ENCODE peak calls at places on chromosomes 5 and 9, in five cellular contexts. One of them, this sample, is unnamed.

GRCh38 chr5:180815241-180816031 is 12.8 kb upstream of the MGAT1 start:
- DNase-seq in tibial nerve: no peak
- DNase-seq in ovary: no peak
- DNase-seq in adrenal gland: no peak
- DNase-seq in upper lobe of left lung: no peak
- DNase-seq in this sample: no peak

GRCh38 chr5:33588654-33589372 is 148.0 kb downstream of the TARS1 start:
- DNase-seq in upper lobe of left lung: no peak
- DNase-seq in ovary: no peak
- DNase-seq in adrenal gland: no peak
- DNase-seq in tibial nerve: no peak
- DNase-seq in this sample: peak

GRCh38 chr5:69213513-69214215 is 21.0 kb upstream of the CDK7 start:
- DNase-seq in tibial nerve: no peak
- DNase-seq in upper lobe of left lung: no peak
- DNase-seq in adrenal gland: no peak
- DNase-seq in ovary: no peak
- DNase-seq in this sample: no peak

GRCh38 chr9:118533101-118533500 is 828.9 kb downstream of the TLR4 start:
- DNase-seq in tibial nerve: no peak
- DNase-seq in ovary: no peak
- DNase-seq in adrenal gland: no peak
- DNase-seq in upper lobe of left lung: no peak
- DNase-seq in this sample: no peak

GRCh38 chr5:121572061-121572460 is 279.6 kb upstream of the FTMT start:
- DNase-seq in adrenal gland: no peak
- DNase-seq in ovary: no peak
- DNase-seq in tibial nerve: no peak
- DNase-seq in upper lobe of left lung: no peak
- DNase-seq in this sample: no peak

GRCh38 chr5:66909364-66909763 is 287.2 kb downstream of the CD180 start:
- DNase-seq in tibial nerve: no peak
- DNase-seq in upper lobe of left lung: no peak
- DNase-seq in adrenal gland: no peak
- DNase-seq in ovary: no peak
- DNase-seq in this sample: no peak

GRCh38 chr5:76849767-76850291 is at the start of gene S100Z:
- DNase-seq in adrenal gland: no peak
- DNase-seq in tibial nerve: no peak
- DNase-seq in ovary: no peak
- DNase-seq in upper lobe of left lung: no peak
- DNase-seq in this sample: no peak

GRCh38 chr9:112755675-112756074 is 5.1 kb downstream of the SNX30 start:
- DNase-seq in ovary: no peak
- DNase-seq in tibial nerve: no peak
- DNase-seq in upper lobe of left lung: peak
- DNase-seq in adrenal gland: no peak
- DNase-seq in this sample: no peak

GRCh38 chr5:169183581-169183980 is 117.4 kb downstream of the SLIT3 start:
- DNase-seq in tibial nerve: no peak
- DNase-seq in ovary: no peak
- DNase-seq in adrenal gland: no peak
- DNase-seq in upper lobe of left lung: no peak
- DNase-seq in this sample: no peak

DNA sequence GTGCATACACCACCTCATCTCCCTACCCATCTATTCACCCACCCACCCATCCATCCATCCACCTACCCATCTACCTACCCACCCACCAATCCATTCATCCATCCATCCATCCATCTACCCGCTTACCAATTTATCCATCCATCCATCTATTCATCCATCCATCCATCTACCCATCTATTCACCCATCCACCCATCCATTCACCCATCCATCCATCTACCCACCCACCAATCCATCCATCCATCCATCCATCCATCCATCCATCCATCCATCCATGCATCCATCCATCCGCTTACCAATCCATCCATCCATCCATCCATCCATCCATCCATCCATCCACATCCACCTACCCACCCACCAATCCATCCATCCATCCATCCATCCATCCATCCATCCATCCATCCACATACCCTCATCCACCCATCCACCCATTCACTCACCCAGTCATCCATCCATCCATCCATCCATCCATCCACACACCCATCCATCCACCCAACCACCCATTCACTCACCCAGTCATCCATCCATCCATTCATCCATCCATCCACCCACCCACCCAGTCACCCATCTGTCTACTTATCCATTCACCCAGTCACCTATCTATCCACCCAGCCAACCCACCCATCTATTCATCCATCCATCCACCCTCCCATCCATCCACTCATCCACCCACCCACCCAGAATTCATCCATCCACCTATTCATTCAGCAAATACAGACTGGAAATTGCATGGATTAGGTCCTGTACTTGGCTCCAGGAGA is 125.6 kb downstream of the RXRA start:
- DNase-seq in ovary: no peak
- DNase-seq in tibial nerve: no peak
- DNase-seq in adrenal gland: no peak
- DNase-seq in upper lobe of left lung: no peak
- DNase-seq in this sample: no peak
- H3K4me3 ChIP-seq in ovary: no peak
- H3K4me3 ChIP-seq in tibial nerve: no peak
- H3K4me3 ChIP-seq in adrenal gland: no peak
- H3K4me3 ChIP-seq in upper lobe of left lung: no peak
- H3K4me3 ChIP-seq in this sample: no peak

DNA sequence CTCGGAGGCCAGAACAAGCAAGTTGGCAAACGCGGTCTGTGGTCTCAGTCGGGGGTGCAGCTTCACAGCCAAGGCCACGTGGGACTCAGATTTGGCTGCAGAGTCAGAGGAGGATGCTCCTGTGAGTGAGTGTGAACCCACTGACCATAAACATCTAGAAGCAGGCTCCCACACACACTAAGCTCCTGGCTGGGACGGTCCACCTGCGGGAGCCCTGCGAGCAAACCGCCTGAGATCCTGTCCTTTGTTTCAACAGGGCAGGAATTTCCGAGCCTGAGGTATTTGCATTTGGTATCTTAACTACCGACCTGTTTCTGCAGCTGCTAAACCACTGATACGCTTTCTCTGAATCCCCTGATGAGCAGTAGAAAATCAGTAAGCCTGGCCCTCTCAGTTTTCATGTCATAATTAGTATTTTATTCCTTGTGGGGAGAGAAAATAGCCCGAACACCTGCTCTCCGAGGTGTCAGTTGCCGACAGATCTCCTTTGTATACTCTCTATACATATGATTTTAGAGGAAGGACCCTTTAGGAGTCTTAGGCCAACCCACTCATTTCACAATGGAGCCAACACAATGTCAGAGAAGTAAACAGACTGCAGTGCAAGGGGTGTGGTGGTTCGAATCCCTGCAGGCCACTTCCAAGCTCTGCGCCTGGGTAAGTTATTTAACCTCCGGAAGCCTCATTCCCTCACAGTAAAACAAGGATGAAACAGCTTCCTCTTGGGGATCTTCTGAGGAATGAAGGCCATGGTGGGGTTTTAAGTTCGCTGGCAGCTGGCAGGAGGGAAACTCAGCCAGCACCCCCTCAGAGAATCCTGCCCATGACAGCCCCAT is 41.0 kb upstream of the PWWP2A start:
- DNase-seq in adrenal gland: no peak
- DNase-seq in ovary: peak
- DNase-seq in tibial nerve: no peak
- DNase-seq in upper lobe of left lung: no peak
- DNase-seq in this sample: peak
- TF ChIP-seq POLR2A in adrenal gland: no peak
- TF ChIP-seq POLR2A in ovary: no peak
- TF ChIP-seq POLR2A in tibial nerve: no peak
- TF ChIP-seq POLR2A in upper lobe of left lung: no peak
- TF ChIP-seq POLR2A in this sample: no peak

GRCh38 chr9:132412089-132412488 is 2.1 kb downstream of the CFAP77 start:
- DNase-seq in ovary: no peak
- DNase-seq in tibial nerve: no peak
- DNase-seq in adrenal gland: no peak
- DNase-seq in upper lobe of left lung: no peak
- DNase-seq in this sample: no peak

GRCh38 chr9:132409828-132410528 is at the start of gene CFAP77:
- DNase-seq in adrenal gland: peak
- DNase-seq in upper lobe of left lung: peak
- DNase-seq in tibial nerve: no peak
- DNase-seq in ovary: peak
- DNase-seq in this sample: peak

GRCh38 chr9:132410642-132411041 is 631 bp downstream of the CFAP77 start:
- DNase-seq in upper lobe of left lung: no peak
- DNase-seq in ovary: no peak
- DNase-seq in adrenal gland: no peak
- DNase-seq in tibial nerve: no peak
- DNase-seq in this sample: no peak

GRCh38 chr9:132408521-132408920 is 1.5 kb upstream of the CFAP77 start:
- DNase-seq in adrenal gland: no peak
- DNase-seq in tibial nerve: no peak
- DNase-seq in upper lobe of left lung: no peak
- DNase-seq in ovary: no peak
- DNase-seq in this sample: no peak

GRCh38 chr9:132411091-132411508 is 1.1 kb downstream of the CFAP77 start:
- DNase-seq in tibial nerve: no peak
- DNase-seq in adrenal gland: no peak
- DNase-seq in upper lobe of left lung: peak
- DNase-seq in ovary: no peak
- DNase-seq in this sample: peak
- TF ChIP-seq CTCF in tibial nerve: peak
- TF ChIP-seq CTCF in adrenal gland: peak
- TF ChIP-seq CTCF in upper lobe of left lung: peak
- TF ChIP-seq CTCF in ovary: no peak
- TF ChIP-seq CTCF in this sample: peak

GRCh38 chr5:174734571-174735497 is 10.5 kb downstream of the MSX2 start:
- DNase-seq in ovary: no peak
- DNase-seq in adrenal gland: no peak
- DNase-seq in tibial nerve: no peak
- DNase-seq in upper lobe of left lung: no peak
- DNase-seq in this sample: no peak

GRCh38 chr5:174736777-174737176 is 12.4 kb downstream of the MSX2 start:
- DNase-seq in adrenal gland: no peak
- DNase-seq in tibial nerve: no peak
- DNase-seq in upper lobe of left lung: no peak
- DNase-seq in ovary: no peak
- DNase-seq in this sample: no peak

GRCh38 chr5:174736351-174736721 is 12.0 kb downstream of the MSX2 start:
- DNase-seq in tibial nerve: no peak
- DNase-seq in adrenal gland: no peak
- DNase-seq in upper lobe of left lung: no peak
- DNase-seq in ovary: no peak
- DNase-seq in this sample: no peak

GRCh38 chr5:174735498-174736350 is 11.3 kb downstream of the MSX2 start:
- DNase-seq in upper lobe of left lung: no peak
- DNase-seq in adrenal gland: no peak
- DNase-seq in ovary: no peak
- DNase-seq in tibial nerve: no peak
- DNase-seq in this sample: no peak

GRCh38 chr5:174737335-174737734 is 13.0 kb downstream of the MSX2 start:
- DNase-seq in tibial nerve: no peak
- DNase-seq in upper lobe of left lung: no peak
- DNase-seq in ovary: no peak
- DNase-seq in adrenal gland: no peak
- DNase-seq in this sample: no peak
- H3K4me3 ChIP-seq in tibial nerve: no peak
- H3K4me3 ChIP-seq in upper lobe of left lung: no peak
- H3K4me3 ChIP-seq in ovary: no peak
- H3K4me3 ChIP-seq in adrenal gland: no peak
- H3K4me3 ChIP-seq in this sample: no peak

DNA sequence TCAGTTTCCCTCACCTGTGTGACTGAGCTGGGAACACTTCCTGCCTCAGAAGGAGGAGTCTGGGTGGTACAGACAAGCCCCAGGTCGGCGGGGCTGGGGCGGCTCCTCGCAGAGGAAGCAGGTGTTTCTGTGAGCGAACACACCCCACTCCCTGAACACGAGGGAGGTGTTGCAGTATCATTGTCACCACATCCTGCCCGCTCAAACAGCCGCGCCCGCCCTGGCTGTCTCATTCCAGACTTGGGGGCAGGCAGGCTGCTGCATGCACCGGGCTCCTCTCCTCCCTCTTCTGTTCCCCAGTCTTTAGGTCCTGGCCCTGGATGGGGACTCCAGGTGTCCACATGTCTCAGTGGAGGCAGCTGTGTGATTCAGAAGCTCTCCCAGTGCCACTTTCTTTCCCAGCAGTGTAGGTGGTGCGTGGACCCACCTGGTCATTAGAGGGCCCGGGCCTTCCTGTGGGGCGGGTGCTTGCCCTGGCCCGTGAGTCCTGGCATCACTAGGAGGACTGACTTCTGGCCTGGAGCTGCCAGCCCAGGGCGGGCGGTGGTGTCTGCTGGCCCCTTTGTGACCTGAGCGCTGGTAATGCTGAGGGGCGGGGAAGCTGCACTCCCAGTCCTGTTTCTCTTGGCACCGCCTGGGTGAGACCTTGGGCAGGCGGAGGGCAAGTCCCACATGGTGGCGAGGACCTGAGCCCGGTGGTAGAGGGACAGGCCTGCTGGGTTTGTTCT is 18.3 kb upstream of the PHYHD1 start:
- DNase-seq in tibial nerve: no peak
- DNase-seq in adrenal gland: no peak
- DNase-seq in ovary: no peak
- DNase-seq in upper lobe of left lung: peak
- DNase-seq in this sample: peak
- TF ChIP-seq POLR2A in tibial nerve: no peak
- TF ChIP-seq POLR2A in adrenal gland: no peak
- TF ChIP-seq POLR2A in ovary: no peak
- TF ChIP-seq POLR2A in upper lobe of left lung: no peak
- TF ChIP-seq POLR2A in this sample: no peak

GRCh38 chr5:128919542-128919941 is 45.7 kb upstream of the SLC27A6 start:
- DNase-seq in upper lobe of left lung: no peak
- DNase-seq in adrenal gland: no peak
- DNase-seq in tibial nerve: no peak
- DNase-seq in ovary: no peak
- DNase-seq in this sample: no peak

GRCh38 chr5:128927644-128928043 is 37.6 kb upstream of the SLC27A6 start:
- DNase-seq in tibial nerve: no peak
- DNase-seq in adrenal gland: no peak
- DNase-seq in upper lobe of left lung: no peak
- DNase-seq in ovary: no peak
- DNase-seq in this sample: no peak

GRCh38 chr5:128920345-128921215 is 44.7 kb upstream of the SLC27A6 start:
- DNase-seq in tibial nerve: no peak
- DNase-seq in upper lobe of left lung: no peak
- DNase-seq in ovary: no peak
- DNase-seq in adrenal gland: peak
- DNase-seq in this sample: no peak

GRCh38 chr5:128925973-128926372 is 39.3 kb upstream of the SLC27A6 start:
- DNase-seq in adrenal gland: no peak
- DNase-seq in tibial nerve: no peak
- DNase-seq in upper lobe of left lung: no peak
- DNase-seq in ovary: no peak
- DNase-seq in this sample: no peak

DNA sequence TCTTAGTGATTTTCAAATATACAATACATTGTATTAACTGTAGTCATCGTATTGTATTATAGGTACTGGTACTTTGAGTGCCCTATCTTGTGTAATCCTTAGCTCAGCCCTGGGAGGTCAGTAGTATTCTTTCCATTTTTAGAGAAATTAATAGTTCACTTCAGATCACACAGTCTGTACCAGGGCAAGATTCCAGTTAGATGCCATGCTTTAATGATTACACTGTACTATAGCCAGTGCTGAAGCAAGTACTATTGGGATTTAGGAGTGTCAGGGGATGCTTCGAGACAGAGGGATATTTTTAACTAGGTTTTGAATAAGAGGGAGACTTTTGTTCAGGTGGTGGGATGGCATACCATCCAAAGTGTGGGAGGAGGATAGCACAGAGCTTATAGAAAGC is 41.0 kb upstream of the SLC27A6 start:
- DNase-seq in adrenal gland: no peak
- DNase-seq in upper lobe of left lung: no peak
- DNase-seq in ovary: no peak
- DNase-seq in tibial nerve: no peak
- DNase-seq in this sample: no peak
- TF ChIP-seq CTCF in adrenal gland: no peak
- TF ChIP-seq CTCF in upper lobe of left lung: no peak
- TF ChIP-seq CTCF in ovary: no peak
- TF ChIP-seq CTCF in tibial nerve: no peak
- TF ChIP-seq CTCF in this sample: no peak

This sample was measured in stomach.